ENCODE peak calls at places on chromosomes 4 and X, in five cellular contexts. E, A, L, M and N are unnamed samples.
A peak's percentile ranks its signal among the peaks of the same experiment; 100 is the strongest.

GRCh38 chr4:150010525-150011126 is 67.6 kb upstream of the DCLK2 start:
- DNase-seq in A (peak; percentile 89), E (peak; percentile 42), L (no peak), M (no peak), N (peak; percentile 69)

GRCh38 chr4:124018383-124019317 is 622.1 kb downstream of the SPRY1 start:
- DNase-seq in E (no peak), A (no peak), L (no peak), M (no peak), N (peak; percentile 61)

GRCh38 chr4:168831919-168832745 is 177.9 kb downstream of the CBR4 start:
- DNase-seq in L (peak; percentile 40), A (peak; percentile 90), M (peak; percentile 11), E (peak; percentile 74), N (peak; percentile 64)

GRCh38 chr4:148192526-148192925 is 249.7 kb downstream of the NR3C2 start:
- DNase-seq in M (no peak), A (no peak), E (no peak), L (no peak), N (no peak)

GRCh38 chr4:159105761-159106243 is 2.9 kb downstream of the RAPGEF2 start:
- DNase-seq in A (no peak), L (no peak), E (peak; percentile 20), M (no peak), N (peak; percentile 23)

GRCh38 chr4:118723369-118723768 is 38.2 kb downstream of the METTL14 start:
- DNase-seq in A (no peak), E (no peak), L (no peak), M (no peak), N (no peak)

GRCh38 chr4:153759407-153760226 is at the start of gene RNF175:
- DNase-seq in M (no peak), E (no peak), A (peak; percentile 71), L (no peak), N (peak; percentile 57)

GRCh38 chr4:773214-773613 is 52.7 kb downstream of the CPLX1 start:
- DNase-seq in A (no peak), M (no peak), L (no peak), E (no peak), N (peak; percentile 24)

GRCh38 chrX:155027509-155028066 is 944 bp downstream of the FUNDC2 start:
- DNase-seq in A (peak; percentile 62), E (peak; percentile 10), M (no peak), L (no peak), N (peak; percentile 46)

GRCh38 chrX:19544693-19545305 is 29.5 kb upstream of the MAP3K15 start:
- DNase-seq in E (peak; percentile 41), M (no peak), L (peak; percentile 25), A (peak; percentile 76), N (peak; percentile 56)

GRCh38 chr4:53899544-53900274 is 164.7 kb downstream of the CHIC2 start:
- DNase-seq in L (no peak), E (no peak), A (no peak), M (no peak), N (no peak)

GRCh38 chr4:144861471-144861870 is 215.5 kb downstream of the HHIP start:
- DNase-seq in M (no peak), E (no peak), A (no peak), L (no peak), N (no peak)

GRCh38 chr4:156109943-156110925 is 156.6 kb upstream of the CTSO start:
- DNase-seq in L (no peak), E (no peak), M (no peak), A (no peak), N (peak; percentile 78)

GRCh38 chr4:176238157-176238608 is 30.8 kb downstream of the ASB5 start:
- DNase-seq in A (no peak), M (no peak), L (no peak), E (no peak), N (no peak)

GRCh38 chr4:15718959-15719358 is 16.1 kb downstream of the BST1 start:
- DNase-seq in A (no peak), M (no peak), E (no peak), L (no peak), N (no peak)

GRCh38 chrX:99172958-99173357 is 1237.1 kb downstream of the PCDH19 start:
- DNase-seq in E (no peak), A (no peak), M (no peak), L (no peak), N (no peak)

GRCh38 chr4:102694791-102695190 is 66.0 kb downstream of the MANBA start:
- DNase-seq in A (no peak), L (no peak), M (no peak), E (no peak), N (no peak)

GRCh38 chrX:46327229-46328081 is 217.8 kb downstream of the ZNF674 start:
- DNase-seq in L (no peak), E (no peak), A (no peak), M (no peak), N (peak; percentile 28)